ENCODE peak calls at places on chromosomes 11 and 22, in seven cellular contexts. One of them, this sample, is unnamed.

GRCh38 chr22:43478621-43479285 is 66.9 kb downstream of the MPPED1 start:
- DNase-seq in type B pancreatic cell: no peak
- DNase-seq in GM13977: no peak
- DNase-seq in WTC11: no peak
- DNase-seq in mucosa of descending colon: no peak
- DNase-seq in sigmoid colon: no peak
- DNase-seq in A549: no peak
- DNase-seq in this sample: no peak

GRCh38 chr11:117872962-117873827 is 3.3 kb downstream of the FXYD6 start:
- DNase-seq in type B pancreatic cell: no peak
- DNase-seq in GM13977: no peak
- DNase-seq in WTC11: no peak
- DNase-seq in mucosa of descending colon: no peak
- DNase-seq in sigmoid colon: no peak
- DNase-seq in A549: no peak
- DNase-seq in this sample: no peak

GRCh38 chr11:87431386-87431785 is 393.7 kb downstream of the TMEM135 start:
- DNase-seq in type B pancreatic cell: no peak
- DNase-seq in GM13977: no peak
- DNase-seq in WTC11: no peak
- DNase-seq in mucosa of descending colon: no peak
- DNase-seq in sigmoid colon: no peak
- DNase-seq in A549: no peak
- DNase-seq in this sample: no peak

GRCh38 chr22:27731621-27732020 is 69.9 kb downstream of the MN1 start:
- DNase-seq in type B pancreatic cell: no peak
- DNase-seq in GM13977: no peak
- DNase-seq in WTC11: no peak
- DNase-seq in mucosa of descending colon: no peak
- DNase-seq in sigmoid colon: peak
- DNase-seq in A549: no peak
- DNase-seq in this sample: no peak

GRCh38 chr11:32090774-32091370 is at the start of gene RCN1:
- DNase-seq in type B pancreatic cell: peak
- DNase-seq in GM13977: peak
- DNase-seq in WTC11: peak
- DNase-seq in mucosa of descending colon: peak
- DNase-seq in sigmoid colon: peak
- DNase-seq in A549: peak
- DNase-seq in this sample: peak

GRCh38 chr11:119847836-119848235 is 118.8 kb upstream of the NECTIN1 start:
- DNase-seq in type B pancreatic cell: no peak
- DNase-seq in GM13977: no peak
- DNase-seq in WTC11: no peak
- DNase-seq in mucosa of descending colon: no peak
- DNase-seq in sigmoid colon: no peak
- DNase-seq in A549: no peak
- DNase-seq in this sample: no peak

GRCh38 chr22:19770349-19771220 is 10.0 kb downstream of the TBX1 start:
- DNase-seq in type B pancreatic cell: no peak
- DNase-seq in GM13977: no peak
- DNase-seq in WTC11: peak
- DNase-seq in mucosa of descending colon: peak
- DNase-seq in sigmoid colon: no peak
- DNase-seq in A549: no peak
- DNase-seq in this sample: no peak

GRCh38 chr11:111454561-111455192 is 57.5 kb downstream of the BTG4 start:
- DNase-seq in type B pancreatic cell: peak
- DNase-seq in GM13977: peak
- DNase-seq in WTC11: peak
- DNase-seq in mucosa of descending colon: no peak
- DNase-seq in sigmoid colon: no peak
- DNase-seq in A549: peak
- DNase-seq in this sample: peak

GRCh38 chr11:72436667-72437066 is 2.3 kb upstream of the CLPB start:
- DNase-seq in type B pancreatic cell: no peak
- DNase-seq in GM13977: no peak
- DNase-seq in WTC11: no peak
- DNase-seq in mucosa of descending colon: no peak
- DNase-seq in sigmoid colon: no peak
- DNase-seq in A549: no peak
- DNase-seq in this sample: no peak

GRCh38 chr11:117818036-117818858 is 6.3 kb downstream of the FXYD2 start:
- DNase-seq in type B pancreatic cell: no peak
- DNase-seq in GM13977: peak
- DNase-seq in WTC11: no peak
- DNase-seq in mucosa of descending colon: peak
- DNase-seq in sigmoid colon: no peak
- DNase-seq in A549: no peak
- DNase-seq in this sample: no peak

GRCh38 chr11:66082936-66083698 is 13.0 kb downstream of the PACS1 start:
- DNase-seq in type B pancreatic cell: no peak
- DNase-seq in GM13977: no peak
- DNase-seq in WTC11: no peak
- DNase-seq in mucosa of descending colon: no peak
- DNase-seq in sigmoid colon: no peak
- DNase-seq in A549: no peak
- DNase-seq in this sample: no peak

GRCh38 chr22:19876941-19877625 is 22.4 kb upstream of the GNB1L start:
- DNase-seq in type B pancreatic cell: peak
- DNase-seq in GM13977: no peak
- DNase-seq in WTC11: peak
- DNase-seq in mucosa of descending colon: peak
- DNase-seq in sigmoid colon: peak
- DNase-seq in A549: no peak
- DNase-seq in this sample: no peak

GRCh38 chr11:24779791-24780190 is 282.9 kb downstream of the LUZP2 start:
- DNase-seq in type B pancreatic cell: no peak
- DNase-seq in GM13977: no peak
- DNase-seq in WTC11: no peak
- DNase-seq in mucosa of descending colon: no peak
- DNase-seq in sigmoid colon: no peak
- DNase-seq in A549: no peak
- DNase-seq in this sample: no peak

DNA sequence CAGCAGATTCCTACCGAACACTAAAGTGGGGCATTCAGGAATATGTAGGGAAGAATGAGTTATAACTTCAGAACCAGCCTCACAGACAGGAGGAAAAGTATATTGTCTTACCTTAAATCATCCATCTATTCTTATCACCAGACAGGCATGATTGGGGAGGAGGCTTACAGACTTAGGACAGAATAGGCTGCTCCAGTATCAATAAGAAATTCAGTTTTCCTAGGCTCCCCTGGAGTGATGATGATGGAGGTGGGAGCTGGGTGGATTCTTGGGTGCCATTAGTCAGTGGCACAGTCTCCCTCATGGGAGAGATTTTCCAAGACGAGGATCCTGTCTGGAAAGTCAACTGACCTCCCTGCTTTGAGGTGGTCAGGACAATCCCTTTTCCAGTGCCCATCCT is 225.0 kb downstream of the AASDHPPT start:
- DNase-seq in type B pancreatic cell: no peak
- DNase-seq in GM13977: no peak
- DNase-seq in WTC11: no peak
- DNase-seq in mucosa of descending colon: no peak
- DNase-seq in sigmoid colon: no peak
- DNase-seq in A549: no peak
- DNase-seq in this sample: no peak
- TF ChIP-seq CTCF in type B pancreatic cell: no peak
- TF ChIP-seq CTCF in GM13977: no peak
- TF ChIP-seq CTCF in WTC11: no peak
- TF ChIP-seq CTCF in mucosa of descending colon: no peak
- TF ChIP-seq CTCF in sigmoid colon: no peak
- TF ChIP-seq CTCF in A549: no peak
- TF ChIP-seq CTCF in this sample: no peak

GRCh38 chr11:131246589-131247164 is 123.7 kb upstream of the NTM start:
- DNase-seq in type B pancreatic cell: no peak
- DNase-seq in GM13977: no peak
- DNase-seq in WTC11: peak
- DNase-seq in mucosa of descending colon: no peak
- DNase-seq in sigmoid colon: no peak
- DNase-seq in A549: no peak
- DNase-seq in this sample: no peak
- TF ChIP-seq CTCF in type B pancreatic cell: peak
- TF ChIP-seq CTCF in GM13977: peak
- TF ChIP-seq CTCF in WTC11: peak
- TF ChIP-seq CTCF in mucosa of descending colon: no peak
- TF ChIP-seq CTCF in sigmoid colon: no peak
- TF ChIP-seq CTCF in A549: no peak
- TF ChIP-seq CTCF in this sample: peak

DNA sequence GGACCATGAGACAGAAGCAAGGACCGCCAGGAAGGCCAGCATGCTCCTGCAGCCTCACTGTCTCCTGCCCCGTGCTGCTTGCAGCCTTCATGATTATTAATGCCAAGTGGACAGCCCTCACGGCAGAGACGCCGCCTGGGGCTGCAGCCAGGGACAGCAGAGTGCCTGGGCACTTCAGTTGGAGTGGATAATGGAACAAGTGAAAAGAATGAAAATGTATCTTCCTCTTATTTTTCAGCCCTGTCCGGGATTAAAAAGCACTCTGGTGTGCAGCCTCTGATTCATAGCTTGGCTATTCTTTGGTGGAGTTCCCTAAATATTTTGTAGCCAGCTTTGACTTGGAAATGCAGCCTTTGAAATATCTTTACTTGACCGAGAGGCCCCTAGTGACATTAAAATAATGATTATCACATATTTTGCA is 1404.2 kb downstream of the BRD1 start:
- DNase-seq in type B pancreatic cell: no peak
- DNase-seq in GM13977: no peak
- DNase-seq in WTC11: no peak
- DNase-seq in mucosa of descending colon: no peak
- DNase-seq in sigmoid colon: no peak
- DNase-seq in A549: no peak
- DNase-seq in this sample: no peak
- TF ChIP-seq CTCF in type B pancreatic cell: no peak
- TF ChIP-seq CTCF in GM13977: no peak
- TF ChIP-seq CTCF in WTC11: no peak
- TF ChIP-seq CTCF in mucosa of descending colon: no peak
- TF ChIP-seq CTCF in sigmoid colon: no peak
- TF ChIP-seq CTCF in A549: no peak
- TF ChIP-seq CTCF in this sample: no peak

GRCh38 chr11:64344721-64345120 is 4.7 kb downstream of the CCDC88B start:
- DNase-seq in type B pancreatic cell: no peak
- DNase-seq in GM13977: no peak
- DNase-seq in WTC11: no peak
- DNase-seq in mucosa of descending colon: no peak
- DNase-seq in sigmoid colon: no peak
- DNase-seq in A549: no peak
- DNase-seq in this sample: no peak

GRCh38 chr11:64343740-64344133 is 3.7 kb downstream of the CCDC88B start:
- DNase-seq in type B pancreatic cell: no peak
- DNase-seq in GM13977: peak
- DNase-seq in WTC11: peak
- DNase-seq in mucosa of descending colon: peak
- DNase-seq in sigmoid colon: no peak
- DNase-seq in A549: peak
- DNase-seq in this sample: peak

GRCh38 chr11:64342869-64343739 is 3.1 kb downstream of the CCDC88B start:
- DNase-seq in type B pancreatic cell: no peak
- DNase-seq in GM13977: no peak
- DNase-seq in WTC11: no peak
- DNase-seq in mucosa of descending colon: peak
- DNase-seq in sigmoid colon: no peak
- DNase-seq in A549: no peak
- DNase-seq in this sample: peak

GRCh38 chr11:64341851-64342791 is 2.1 kb downstream of the CCDC88B start:
- DNase-seq in type B pancreatic cell: peak
- DNase-seq in GM13977: peak
- DNase-seq in WTC11: peak
- DNase-seq in mucosa of descending colon: peak
- DNase-seq in sigmoid colon: peak
- DNase-seq in A549: peak
- DNase-seq in this sample: peak

DNA sequence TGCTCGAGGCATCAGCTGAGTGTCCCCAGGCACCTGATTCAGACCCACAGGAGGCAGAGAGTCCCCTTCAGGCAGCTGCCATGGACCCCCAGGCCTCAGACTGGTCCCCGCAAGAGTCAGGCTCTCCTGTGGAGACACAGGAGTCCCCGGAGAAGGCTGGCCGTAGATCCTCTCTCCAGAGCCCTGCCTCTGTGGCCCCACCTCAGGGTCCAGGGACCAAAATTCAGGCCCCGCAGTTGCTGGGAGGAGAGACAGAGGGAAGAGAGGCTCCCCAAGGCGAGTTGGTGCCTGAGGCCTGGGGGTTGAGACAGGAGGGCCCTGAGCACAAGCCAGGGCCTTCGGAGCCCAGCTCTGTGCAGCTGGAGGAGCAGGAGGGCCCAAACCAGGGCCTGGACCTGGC is 4.2 kb downstream of the CCDC88B start:
- DNase-seq in type B pancreatic cell: no peak
- DNase-seq in GM13977: no peak
- DNase-seq in WTC11: no peak
- DNase-seq in mucosa of descending colon: no peak
- DNase-seq in sigmoid colon: no peak
- DNase-seq in A549: no peak
- DNase-seq in this sample: no peak
- TF ChIP-seq CTCF in type B pancreatic cell: no peak
- TF ChIP-seq CTCF in GM13977: no peak
- TF ChIP-seq CTCF in WTC11: no peak
- TF ChIP-seq CTCF in mucosa of descending colon: no peak
- TF ChIP-seq CTCF in sigmoid colon: no peak
- TF ChIP-seq CTCF in A549: no peak
- TF ChIP-seq CTCF in this sample: no peak

DNA sequence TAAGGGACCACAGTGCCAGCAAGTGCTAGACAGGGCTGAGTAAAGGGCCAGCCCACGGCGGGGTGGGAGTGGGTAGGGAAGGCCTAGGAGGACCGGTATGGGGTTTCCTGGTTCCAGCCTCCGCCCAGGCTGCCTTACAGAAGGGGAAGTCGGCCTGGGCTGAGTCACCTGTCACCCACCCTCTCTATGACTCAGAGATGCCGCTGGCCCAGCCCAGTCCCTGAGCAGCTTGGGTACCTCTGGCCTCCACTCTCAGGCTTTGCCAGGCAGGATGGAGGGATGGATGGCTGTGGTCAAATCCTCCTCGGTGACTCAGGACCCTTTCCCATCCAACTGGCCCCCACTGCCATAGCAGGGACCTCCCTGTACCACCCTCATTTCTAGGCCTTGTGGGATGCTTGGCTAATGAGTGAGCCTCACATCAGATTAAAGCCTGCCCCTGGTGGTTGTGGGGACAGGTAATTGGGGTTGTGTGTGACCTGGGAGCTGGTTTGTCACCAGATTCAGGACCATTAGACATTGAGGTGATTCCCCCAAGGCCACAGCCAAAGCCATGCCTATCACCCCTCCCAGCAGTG is 13.9 kb downstream of the SLC35E4 start:
- DNase-seq in type B pancreatic cell: no peak
- DNase-seq in GM13977: peak
- DNase-seq in WTC11: no peak
- DNase-seq in mucosa of descending colon: peak
- DNase-seq in sigmoid colon: no peak
- DNase-seq in A549: no peak
- DNase-seq in this sample: no peak
- TF ChIP-seq CTCF in type B pancreatic cell: no peak
- TF ChIP-seq CTCF in GM13977: no peak
- TF ChIP-seq CTCF in WTC11: no peak
- TF ChIP-seq CTCF in mucosa of descending colon: no peak
- TF ChIP-seq CTCF in sigmoid colon: no peak
- TF ChIP-seq CTCF in A549: no peak
- TF ChIP-seq CTCF in this sample: no peak